ENCODE peak calls at places on chromosome 13, in ten cellular contexts. J is suprapubic skin, H is stomach, A is upper lobe of left lung, Z is esophagus muscularis mucosa, O is SK-N-SH, N is GM12878, K is sigmoid colon, T is K562, Q is H1. C is an unnamed sample. For H3K36me3, the result is how much of the 10 kb centered on the place peaks cover.

GRCh38 chr13:51494151-51494550 is 41.3 kb upstream of the INTS6 start:
- DNase-seq in O (no peak), Q (no peak), N (no peak), H (no peak), A (no peak), K (no peak), Z (no peak), T (no peak), J (no peak), C (no peak)

GRCh38 chr13:29448124-29448685 is 147.3 kb downstream of the SLC7A1 start:
- DNase-seq in Q (no peak), K (no peak), O (no peak), A (no peak), H (no peak), Z (peak), J (no peak), T (no peak), N (no peak), C (no peak)

GRCh38 chr13:45367995-45368394 is 27.0 kb upstream of the TPT1 start:
- DNase-seq in A (no peak), T (no peak), J (no peak), K (no peak), H (no peak), Z (no peak), O (no peak), Q (no peak), N (no peak), C (no peak)

GRCh38 chr13:52670726-52671125 is 18.1 kb downstream of the SUGT1 start:
- DNase-seq in A (peak), K (no peak), O (no peak), J (no peak), H (no peak), Q (no peak), N (no peak), T (no peak), Z (no peak), C (no peak)

GRCh38 chr13:87669379-87669978 is 1.7 kb upstream of the SLITRK5 start:
- DNase-seq in Z (no peak), N (no peak), T (no peak), K (no peak), A (no peak), J (no peak), O (peak), H (no peak), Q (no peak), C (no peak)

GRCh38 chr13:45055198-45055901 is 65.0 kb upstream of the GTF2F2 start:
- DNase-seq in A (no peak), Q (no peak), K (peak), Z (no peak), O (no peak), T (no peak), J (no peak), N (peak), H (no peak), C (peak)

GRCh38 chr13:72850959-72851677 is 69.2 kb downstream of the PIBF1 start:
- DNase-seq in H (no peak), K (peak), T (no peak), Z (no peak), Q (peak), A (peak), O (peak), J (no peak), N (no peak), C (no peak)

GRCh38 chr13:21326155-21327030 is 132.7 kb downstream of the ZDHHC20 start:
- DNase-seq in O (peak), A (peak), K (peak), Z (no peak), H (peak), T (no peak), J (no peak), Q (peak), N (no peak), C (peak)

GRCh38 chr13:48551329-48551728 is 18.4 kb upstream of the RCBTB2 start:
- DNase-seq in T (no peak), J (no peak), Q (no peak), H (no peak), K (no peak), A (no peak), Z (no peak), O (no peak), N (no peak), C (no peak)

GRCh38 chr13:99725644-99726043 is 224.4 kb downstream of the TM9SF2 start:
- DNase-seq in J (no peak), Q (peak), O (no peak), A (no peak), Z (no peak), T (no peak), H (no peak), N (no peak), K (no peak), C (no peak)

GRCh38 chr13:22861958-22862466 is 318.8 kb upstream of the SGCG start:
- DNase-seq in Q (no peak), T (no peak), J (no peak), N (no peak), O (no peak), Z (no peak), K (no peak), A (no peak), H (no peak), C (no peak)

GRCh38 chr13:27043013-27043412 is 128.6 kb downstream of the USP12 start:
- DNase-seq in A (no peak), J (no peak), H (peak), K (peak), Z (no peak), Q (peak), T (no peak), O (peak), N (no peak), C (no peak)

GRCh38 chr13:112447306-112447705 is 71.2 kb downstream of the SPACA7 start:
- DNase-seq in H (peak), Z (peak), J (no peak), K (no peak), O (no peak), A (no peak), T (no peak), Q (no peak), N (no peak), C (no peak)

GRCh38 chr13:20161951-20162300 is 1.1 kb upstream of the GJA3 start:
- DNase-seq in A (no peak), T (no peak), J (no peak), H (no peak), Z (no peak), K (no peak), Q (no peak), N (no peak), O (no peak), C (no peak)

GRCh38 chr13:25575562-25575961 is 203.8 kb downstream of the ATP8A2 start:
- DNase-seq in Z (no peak), N (no peak), K (no peak), H (no peak), A (no peak), T (no peak), Q (no peak), O (no peak), J (no peak), C (no peak)

GRCh38 chr13:44436589-44437337 is 63.1 kb downstream of the SERP2 start:
- DNase-seq in J (peak), N (no peak), K (peak), T (peak), H (peak), Q (peak), Z (peak), O (peak), A (peak), C (peak)

DNA sequence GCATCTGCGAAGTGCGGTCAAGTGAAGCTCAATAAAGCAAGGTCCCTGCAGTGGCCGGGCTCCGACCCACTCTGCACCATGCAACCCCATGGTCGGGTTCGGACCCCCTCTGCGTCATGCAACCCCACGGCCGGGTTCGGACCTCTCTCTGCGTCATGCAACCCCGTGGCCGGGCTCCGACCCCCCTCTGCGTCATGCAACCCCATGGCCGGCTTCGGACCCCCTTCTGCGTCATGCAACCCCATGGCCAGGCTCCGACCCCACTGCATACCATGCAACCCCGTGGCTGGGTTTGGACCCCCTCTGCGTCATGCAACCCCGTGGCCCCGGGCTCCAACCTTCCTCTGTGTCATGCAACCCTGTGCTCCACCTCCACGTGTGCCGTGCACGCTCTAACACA is 43.8 kb downstream of the CARS2 start:
- DNase-seq in O (no peak), Z (no peak), H (no peak), N (no peak), T (no peak), A (peak), Q (no peak), K (no peak), J (no peak), C (no peak)
- H3K36me3 ChIP-seq in O (half or more), Z (under half), H (half or more), N (under half), T (half or more), A (under half), Q (under half), K (under half), J (half or more), C (under half)

GRCh38 chr13:41179593-41180250 is 14.6 kb downstream of the KBTBD7 start:
- DNase-seq in O (no peak), T (no peak), Z (no peak), Q (no peak), A (no peak), H (no peak), N (no peak), J (no peak), K (no peak), C (no peak)
- TF ChIP-seq EP300 in O (no peak), T (no peak), Z (no peak), Q (no peak), A (no peak), H (no peak), N (no peak), J (no peak), K (no peak), C (no peak)

GRCh38 chr13:60044321-60044720 is 119.4 kb downstream of the DIAPH3 start:
- DNase-seq in Z (no peak), K (no peak), H (no peak), A (no peak), O (no peak), Q (no peak), T (no peak), N (no peak), J (no peak), C (no peak)

GRCh38 chr13:60043262-60043661 is 120.5 kb downstream of the DIAPH3 start:
- DNase-seq in J (no peak), O (peak), T (no peak), Q (no peak), Z (no peak), N (no peak), K (no peak), H (no peak), A (no peak), C (no peak)

GRCh38 chr13:60051754-60052153 is 112.0 kb downstream of the DIAPH3 start:
- DNase-seq in T (no peak), N (no peak), K (no peak), O (no peak), Q (no peak), J (no peak), A (no peak), H (no peak), Z (no peak), C (no peak)

DNA sequence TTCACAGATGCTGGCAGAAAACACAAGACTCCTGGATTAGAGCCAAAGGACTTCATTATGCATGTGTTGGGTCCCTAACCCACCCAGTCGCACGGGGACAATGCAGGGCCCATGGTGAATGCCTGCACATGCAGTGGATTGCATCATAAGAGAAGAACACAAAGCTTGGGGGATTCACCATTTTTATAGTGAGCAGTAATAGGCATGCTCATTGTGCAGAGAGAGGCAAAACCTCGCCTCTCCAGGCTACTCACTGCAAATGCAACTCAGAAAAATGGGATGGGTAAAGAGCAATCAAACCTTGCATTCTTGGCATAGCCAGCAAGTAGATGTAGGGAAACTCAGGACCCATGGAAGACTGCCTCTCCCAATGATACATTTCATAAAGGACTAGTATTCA is 115.8 kb downstream of the DIAPH3 start:
- DNase-seq in T (no peak), H (no peak), Z (no peak), O (no peak), A (no peak), N (no peak), K (no peak), Q (no peak), J (no peak), C (no peak)
- TF ChIP-seq POLR2AphosphoS5 in T (no peak), H (no peak), Z (no peak), O (no peak), A (no peak), N (no peak), K (no peak), Q (no peak), J (no peak), C (no peak)

GRCh38 chr13:110454956-110455355 is 106.6 kb downstream of the RAB20 start:
- DNase-seq in A (no peak), Q (no peak), N (no peak), H (no peak), Z (no peak), J (no peak), T (no peak), O (no peak), K (peak), C (no peak)

GRCh38 chr13:110455444-110455843 is 106.1 kb downstream of the RAB20 start:
- DNase-seq in J (no peak), H (no peak), Q (no peak), O (no peak), Z (no peak), K (peak), T (no peak), N (no peak), A (no peak), C (no peak)

GRCh38 chr13:110457361-110457760 is 104.2 kb downstream of the RAB20 start:
- DNase-seq in H (no peak), O (no peak), N (no peak), K (peak), T (no peak), J (peak), Z (no peak), Q (no peak), A (no peak), C (no peak)

GRCh38 chr13:110456550-110456949 is 105.0 kb downstream of the RAB20 start:
- DNase-seq in H (no peak), Z (no peak), O (no peak), K (peak), N (no peak), Q (no peak), A (no peak), J (peak), T (no peak), C (no peak)

DNA sequence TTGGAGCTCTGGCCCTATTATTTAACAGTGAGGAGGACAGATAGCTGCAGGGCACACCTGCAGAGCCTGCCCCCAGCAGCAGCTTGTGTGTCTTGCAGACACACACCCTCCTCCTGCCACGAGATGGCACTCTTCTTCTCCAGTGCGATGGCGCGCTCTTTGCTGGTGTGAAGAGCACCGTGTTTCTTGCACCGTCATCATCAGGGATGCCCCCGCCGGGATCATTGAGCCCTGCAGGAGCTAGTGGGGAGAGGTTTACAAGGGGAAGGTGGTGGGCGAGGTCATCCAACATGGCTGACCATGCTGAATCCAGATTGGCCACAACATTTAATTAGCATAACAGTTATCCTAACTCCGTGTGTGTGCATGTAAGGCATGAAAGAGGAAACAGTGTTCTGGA is 105.6 kb downstream of the RAB20 start:
- DNase-seq in O (peak), H (peak), N (no peak), J (no peak), T (peak), Q (peak), Z (no peak), A (no peak), K (peak), C (peak)
- H3K36me3 ChIP-seq in O (under half), H (under half), N (under half), J (under half), T (under half), Q (under half), Z (under half), A (under half), K (under half), C (under half)

GRCh38 chr13:114151565-114152284 is 19.3 kb upstream of the RASA3 start:
- DNase-seq in O (no peak), Q (no peak), A (no peak), N (no peak), H (peak), T (peak), J (no peak), Z (no peak), K (no peak), C (peak)
- TF ChIP-seq EP300 in O (no peak), Q (no peak), A (no peak), N (no peak), H (no peak), T (no peak), J (no peak), Z (no peak), K (no peak), C (peak)

C was measured in transverse colon.